ENCODE peak calls at places on chromosome 15, in seven cellular contexts. H is upper lobe of right lung, V is PC-3, S is left lung, P is ovary, J is Panc1, R is heart right ventricle. F is an unnamed sample. For H3K36me3, the result is how much of the 10 kb centered on the place peaks cover.

GRCh38 chr15:100944237-100944875 is 25.2 kb downstream of the LRRK1 start:
- DNase-seq in J (no peak), V (no peak), S (no peak), P (no peak), R (no peak), H (no peak), F (no peak)

GRCh38 chr15:73075151-73075859 is 23.0 kb downstream of the NEO1 start:
- DNase-seq in V (no peak), P (no peak), H (no peak), R (no peak), J (no peak), S (no peak), F (no peak)

GRCh38 chr15:35858707-35859106 is 312.7 kb upstream of the DPH6 start:
- DNase-seq in S (no peak), H (no peak), V (no peak), P (no peak), R (no peak), J (no peak), F (peak)

GRCh38 chr15:97171556-97171955 is 788.9 kb upstream of the ARRDC4 start:
- DNase-seq in V (no peak), S (no peak), R (no peak), H (no peak), J (no peak), P (no peak), F (no peak)

GRCh38 chr15:40539030-40539429 is 25.8 kb downstream of the CCDC32 start:
- DNase-seq in J (no peak), V (no peak), P (no peak), S (no peak), H (no peak), R (no peak), F (no peak)

GRCh38 chr15:70017796-70018195 is 79.9 kb downstream of the TLE3 start:
- DNase-seq in H (no peak), S (no peak), R (no peak), J (no peak), V (no peak), P (no peak), F (peak)

GRCh38 chr15:57992761-57993295 is 72.7 kb downstream of the ALDH1A2 start:
- DNase-seq in H (no peak), J (no peak), S (no peak), P (no peak), V (no peak), R (no peak), F (no peak)

GRCh38 chr15:36982441-36982840 is 117.9 kb downstream of the MEIS2 start:
- DNase-seq in R (no peak), V (no peak), H (no peak), S (no peak), P (no peak), J (no peak), F (no peak)

GRCh38 chr15:80788536-80788935 is 9.4 kb downstream of the CEMIP start:
- DNase-seq in R (no peak), S (no peak), H (no peak), J (no peak), V (no peak), P (no peak), F (no peak)

GRCh38 chr15:79834496-79834895 is 62.3 kb downstream of the MTHFS start:
- DNase-seq in H (peak), V (peak), R (no peak), P (no peak), S (peak), J (no peak), F (no peak)

GRCh38 chr15:27828721-27829120 is 270.4 kb downstream of the OCA2 start:
- DNase-seq in R (no peak), J (no peak), H (no peak), P (no peak), S (no peak), V (no peak), F (no peak)

GRCh38 chr15:99492716-99493115 is 73.1 kb upstream of the MEF2A start:
- DNase-seq in H (no peak), S (no peak), J (no peak), R (no peak), P (no peak), V (no peak), F (no peak)

GRCh38 chr15:90946941-90947576 is 7.6 kb upstream of the RCCD1 start:
- DNase-seq in V (no peak), R (no peak), P (no peak), H (no peak), J (no peak), S (no peak), F (no peak)
- H3K36me3 ChIP-seq in V (under half), R (half or more), P (under half), H (half or more), J (under half), S (under half), F (under half)

GRCh38 chr15:49215768-49216739 is 46.0 kb downstream of the GALK2 start:
- DNase-seq in R (peak), J (no peak), V (peak), P (no peak), H (peak), S (peak), F (peak)
- TF ChIP-seq CTCF in R (peak), J (peak), V (no peak), P (no peak), H (peak), S (peak), F (peak)

GRCh38 chr15:29728418-29728817 is 93.8 kb downstream of the TJP1 start:
- DNase-seq in H (no peak), R (no peak), S (no peak), P (no peak), V (no peak), J (no peak), F (no peak)

GRCh38 chr15:29724026-29724425 is 98.2 kb downstream of the TJP1 start:
- DNase-seq in J (no peak), V (no peak), P (no peak), H (no peak), R (no peak), S (no peak), F (no peak)

GRCh38 chr15:29726553-29726952 is 95.7 kb downstream of the TJP1 start:
- DNase-seq in S (no peak), J (no peak), R (no peak), P (no peak), H (no peak), V (no peak), F (no peak)

GRCh38 chr15:29731865-29732264 is 90.4 kb downstream of the TJP1 start:
- DNase-seq in S (no peak), R (no peak), V (peak), P (no peak), H (no peak), J (no peak), F (no peak)

DNA sequence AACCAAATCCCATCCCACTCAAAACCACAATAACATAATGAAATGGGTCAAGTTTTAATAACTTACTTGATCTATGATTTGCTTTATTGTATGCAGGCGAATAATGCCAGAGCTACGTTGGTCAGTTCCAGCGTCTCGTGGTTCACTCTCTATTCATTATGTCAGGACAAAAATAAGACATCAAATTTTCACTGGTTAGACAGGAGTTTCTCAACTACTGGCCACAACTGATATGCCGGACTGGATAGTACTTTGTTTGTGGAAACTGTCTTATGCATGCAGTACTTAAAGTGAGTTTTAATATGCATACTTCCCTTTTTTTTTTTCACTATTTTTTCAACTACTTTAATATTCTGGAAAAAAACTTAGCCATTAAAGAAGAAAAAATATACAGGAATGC is 94.4 kb downstream of the TJP1 start:
- DNase-seq in P (no peak), H (no peak), S (no peak), V (no peak), R (no peak), J (no peak), F (no peak)
- H3K36me3 ChIP-seq in P (under half), H (half or more), S (under half), V (half or more), R (half or more), J (under half), F (under half)

GRCh38 chr15:95919460-95919859 is 411.0 kb upstream of the NR2F2 start:
- DNase-seq in H (no peak), J (no peak), S (no peak), P (no peak), R (no peak), V (no peak), F (no peak)

GRCh38 chr15:95921404-95921803 is 409.1 kb upstream of the NR2F2 start:
- DNase-seq in P (no peak), H (no peak), S (no peak), R (no peak), V (no peak), J (no peak), F (no peak)

GRCh38 chr15:95918525-95918924 is 412.0 kb upstream of the NR2F2 start:
- DNase-seq in R (no peak), V (no peak), H (no peak), J (no peak), P (no peak), S (no peak), F (no peak)

GRCh38 chr15:95923797-95924196 is 406.7 kb upstream of the NR2F2 start:
- DNase-seq in V (no peak), H (no peak), J (no peak), P (no peak), S (no peak), R (no peak), F (no peak)

DNA sequence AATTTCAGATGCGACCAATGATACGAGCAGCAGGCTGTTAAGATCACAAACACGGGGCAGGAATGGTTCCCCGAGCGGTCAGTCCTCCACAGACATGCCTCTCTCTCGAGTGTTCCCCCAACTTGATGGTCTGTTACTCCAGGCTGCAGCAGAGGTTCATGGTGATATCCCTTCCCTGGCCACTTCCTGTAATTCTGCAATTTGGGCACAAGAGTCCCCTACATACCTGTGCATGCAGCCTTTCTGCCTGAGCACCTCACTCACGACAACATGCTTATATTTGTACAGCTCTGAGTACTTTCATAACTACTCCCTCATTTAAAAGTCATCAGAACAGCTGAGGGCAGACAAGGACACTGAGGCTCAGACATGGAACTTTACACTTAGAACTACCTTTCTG is 408.1 kb upstream of the NR2F2 start:
- DNase-seq in V (peak), S (no peak), P (no peak), H (no peak), R (no peak), J (peak), F (no peak)
- TF ChIP-seq CTCF in V (peak), S (no peak), P (no peak), H (no peak), R (no peak), J (peak), F (no peak)

GRCh38 chr15:38471974-38472373 is 18.0 kb downstream of the FAM98B start:
- DNase-seq in V (no peak), J (no peak), S (no peak), H (no peak), R (no peak), P (no peak), F (no peak)

GRCh38 chr15:38476120-38476519 is 22.2 kb downstream of the FAM98B start:
- DNase-seq in S (no peak), R (no peak), P (no peak), J (no peak), V (no peak), H (no peak), F (no peak)

GRCh38 chr15:38477637-38478036 is 23.7 kb downstream of the FAM98B start:
- DNase-seq in J (no peak), R (no peak), P (no peak), V (no peak), H (no peak), S (no peak), F (no peak)

GRCh38 chr15:38474155-38474757 is 20.3 kb downstream of the FAM98B start:
- DNase-seq in S (no peak), V (peak), R (no peak), H (no peak), P (no peak), J (peak), F (no peak)

DNA sequence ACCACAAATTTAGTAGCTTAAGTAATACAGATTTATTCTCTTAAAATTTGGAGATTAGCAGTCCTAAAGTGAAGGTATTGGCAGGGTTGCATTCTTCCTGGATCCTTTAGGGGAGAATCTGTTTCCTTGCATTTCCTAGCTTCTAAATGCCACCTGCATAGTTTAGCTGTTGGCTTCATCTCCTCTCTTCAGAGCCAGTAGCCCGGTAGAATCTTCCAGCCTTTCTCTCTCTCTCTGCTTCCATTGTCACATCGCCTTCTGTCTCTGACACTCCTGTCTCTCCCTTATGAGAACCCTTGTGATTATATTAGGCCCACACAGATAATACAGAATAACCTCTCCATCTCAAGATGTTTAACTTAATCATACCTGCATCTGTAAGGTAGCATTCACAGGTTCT is 21.4 kb downstream of the FAM98B start:
- DNase-seq in V (no peak), J (no peak), S (no peak), R (no peak), H (no peak), P (no peak), F (no peak)
- H3K36me3 ChIP-seq in V (under half), J (under half), S (under half), R (under half), H (half or more), P (under half), F (under half)

GRCh38 chr15:53716909-53717878 is 42.3 kb downstream of the WDR72 start:
- DNase-seq in R (no peak), S (no peak), J (no peak), P (no peak), H (no peak), V (peak), F (no peak)
- TF ChIP-seq CTCF in R (peak), S (no peak), J (peak), P (no peak), H (peak), V (peak), F (peak)

GRCh38 chr15:41983221-41983620 is 10.9 kb upstream of the EHD4 start:
- DNase-seq in H (no peak), P (no peak), J (no peak), S (no peak), R (no peak), V (no peak), F (no peak)
- H3K36me3 ChIP-seq in H (under half), P (under half), J (under half), S (under half), R (under half), V (under half), F (under half)